ENCODE peak calls at places on chromosome 15, in four cellular contexts. One of them, this sample, is unnamed.

GRCh38 chr15:39511915-39512260 is 69.0 kb upstream of the THBS1 start:
- DNase-seq in Right ventricle myocardium superior: no peak
- DNase-seq in endodermal cell: no peak
- DNase-seq in HTR-8/SVneo: peak
- DNase-seq in this sample: no peak

GRCh38 chr15:70867911-70868467 is 14.0 kb upstream of the LARP6 start:
- DNase-seq in endodermal cell: no peak
- DNase-seq in Right ventricle myocardium superior: peak
- DNase-seq in HTR-8/SVneo: peak
- DNase-seq in this sample: no peak

GRCh38 chr15:72207576-72208085 is 10.0 kb upstream of the GRAMD2A start:
- DNase-seq in endodermal cell: no peak
- DNase-seq in HTR-8/SVneo: no peak
- DNase-seq in Right ventricle myocardium superior: no peak
- DNase-seq in this sample: no peak

GRCh38 chr15:65309882-65310418 is 5.5 kb downstream of the RNU5B-1 start:
- DNase-seq in endodermal cell: no peak
- DNase-seq in HTR-8/SVneo: no peak
- DNase-seq in Right ventricle myocardium superior: peak
- DNase-seq in this sample: no peak

GRCh38 chr15:56805466-56806146 is 72.3 kb upstream of the ZNF280D start:
- DNase-seq in Right ventricle myocardium superior: no peak
- DNase-seq in HTR-8/SVneo: peak
- DNase-seq in endodermal cell: peak
- DNase-seq in this sample: no peak

GRCh38 chr15:101258238-101259144 is 6.6 kb upstream of the CHSY1 start:
- DNase-seq in HTR-8/SVneo: peak
- DNase-seq in endodermal cell: peak
- DNase-seq in Right ventricle myocardium superior: peak
- DNase-seq in this sample: no peak

GRCh38 chr15:25691544-25692430 is 171.3 kb downstream of the ATP10A start:
- DNase-seq in endodermal cell: peak
- DNase-seq in Right ventricle myocardium superior: no peak
- DNase-seq in HTR-8/SVneo: no peak
- DNase-seq in this sample: no peak

GRCh38 chr15:82804575-82804949 is 1.3 kb downstream of the FSD2 start:
- DNase-seq in endodermal cell: no peak
- DNase-seq in HTR-8/SVneo: no peak
- DNase-seq in Right ventricle myocardium superior: no peak
- DNase-seq in this sample: no peak

GRCh38 chr15:95138604-95139270 is 907.4 kb downstream of the MCTP2 start:
- DNase-seq in Right ventricle myocardium superior: no peak
- DNase-seq in HTR-8/SVneo: no peak
- DNase-seq in endodermal cell: no peak
- DNase-seq in this sample: no peak

GRCh38 chr15:28101201-28101600 is 2.1 kb upstream of the OCA2 start:
- DNase-seq in HTR-8/SVneo: no peak
- DNase-seq in Right ventricle myocardium superior: no peak
- DNase-seq in endodermal cell: peak
- DNase-seq in this sample: no peak

GRCh38 chr15:38266247-38266996 is 13.8 kb downstream of the SPRED1 start:
- DNase-seq in Right ventricle myocardium superior: no peak
- DNase-seq in HTR-8/SVneo: no peak
- DNase-seq in endodermal cell: no peak
- DNase-seq in this sample: no peak

GRCh38 chr15:28118531-28118930 is 19.4 kb upstream of the OCA2 start:
- DNase-seq in endodermal cell: no peak
- DNase-seq in HTR-8/SVneo: no peak
- DNase-seq in Right ventricle myocardium superior: no peak
- DNase-seq in this sample: no peak

GRCh38 chr15:100032358-100033080 is 299.3 kb upstream of the LYSMD4 start:
- DNase-seq in HTR-8/SVneo: no peak
- DNase-seq in endodermal cell: peak
- DNase-seq in Right ventricle myocardium superior: no peak
- DNase-seq in this sample: no peak

GRCh38 chr15:63554337-63554927 is 42.8 kb upstream of the FBXL22 start:
- DNase-seq in endodermal cell: no peak
- DNase-seq in HTR-8/SVneo: no peak
- DNase-seq in Right ventricle myocardium superior: no peak
- DNase-seq in this sample: no peak

GRCh38 chr15:41169784-41170183 is 53.7 kb upstream of the INO80 start:
- DNase-seq in endodermal cell: peak
- DNase-seq in Right ventricle myocardium superior: no peak
- DNase-seq in HTR-8/SVneo: no peak
- DNase-seq in this sample: no peak

GRCh38 chr15:28901587-28901980 is 15.8 kb downstream of the APBA2 start:
- DNase-seq in endodermal cell: no peak
- DNase-seq in Right ventricle myocardium superior: no peak
- DNase-seq in HTR-8/SVneo: no peak
- DNase-seq in this sample: no peak

GRCh38 chr15:50353999-50354837 is 780 bp downstream of the GABPB1 start:
- DNase-seq in HTR-8/SVneo: peak
- DNase-seq in Right ventricle myocardium superior: peak
- DNase-seq in endodermal cell: peak
- DNase-seq in this sample: no peak

GRCh38 chr15:41161336-41161735 is 45.3 kb upstream of the INO80 start:
- DNase-seq in HTR-8/SVneo: no peak
- DNase-seq in Right ventricle myocardium superior: no peak
- DNase-seq in endodermal cell: no peak
- DNase-seq in this sample: no peak

GRCh38 chr15:38021259-38021658 is 86.8 kb downstream of the TMCO5A start:
- DNase-seq in endodermal cell: no peak
- DNase-seq in HTR-8/SVneo: no peak
- DNase-seq in Right ventricle myocardium superior: no peak
- DNase-seq in this sample: no peak

GRCh38 chr15:96716100-96716499 is 385.6 kb downstream of the NR2F2 start:
- DNase-seq in HTR-8/SVneo: no peak
- DNase-seq in Right ventricle myocardium superior: no peak
- DNase-seq in endodermal cell: no peak
- DNase-seq in this sample: no peak

GRCh38 chr15:47003568-47003967 is 713.7 kb upstream of the SEMA6D start:
- DNase-seq in Right ventricle myocardium superior: no peak
- DNase-seq in endodermal cell: no peak
- DNase-seq in HTR-8/SVneo: no peak
- DNase-seq in this sample: no peak

GRCh38 chr15:63250312-63250965 is 27.0 kb upstream of the APH1B start:
- DNase-seq in HTR-8/SVneo: peak
- DNase-seq in endodermal cell: no peak
- DNase-seq in Right ventricle myocardium superior: no peak
- DNase-seq in this sample: no peak

GRCh38 chr15:47432831-47433230 is 284.5 kb upstream of the SEMA6D start:
- DNase-seq in endodermal cell: no peak
- DNase-seq in Right ventricle myocardium superior: no peak
- DNase-seq in HTR-8/SVneo: no peak
- DNase-seq in this sample: no peak

GRCh38 chr15:35933531-35933930 is 387.6 kb upstream of the DPH6 start:
- DNase-seq in endodermal cell: no peak
- DNase-seq in Right ventricle myocardium superior: no peak
- DNase-seq in HTR-8/SVneo: no peak
- DNase-seq in this sample: no peak

GRCh38 chr15:63255485-63255990 is 21.9 kb upstream of the APH1B start:
- DNase-seq in HTR-8/SVneo: no peak
- DNase-seq in Right ventricle myocardium superior: no peak
- DNase-seq in endodermal cell: peak
- DNase-seq in this sample: no peak

GRCh38 chr15:99326235-99326634 is 75.0 kb downstream of the LRRC28 start:
- DNase-seq in HTR-8/SVneo: no peak
- DNase-seq in endodermal cell: no peak
- DNase-seq in Right ventricle myocardium superior: no peak
- DNase-seq in this sample: no peak

GRCh38 chr15:30905821-30906220 is 2.1 kb downstream of the FAN1 start:
- DNase-seq in HTR-8/SVneo: no peak
- DNase-seq in Right ventricle myocardium superior: no peak
- DNase-seq in endodermal cell: no peak
- DNase-seq in this sample: no peak

GRCh38 chr15:44883219-44883900 is 73.1 kb upstream of the TERB2 start:
- DNase-seq in HTR-8/SVneo: no peak
- DNase-seq in endodermal cell: no peak
- DNase-seq in Right ventricle myocardium superior: no peak
- DNase-seq in this sample: no peak

GRCh38 chr15:92979011-92979701 is 79.0 kb downstream of the CHD2 start:
- DNase-seq in Right ventricle myocardium superior: no peak
- DNase-seq in HTR-8/SVneo: no peak
- DNase-seq in endodermal cell: no peak
- DNase-seq in this sample: no peak

GRCh38 chr15:72998226-72998625 is 54.0 kb upstream of the NEO1 start:
- DNase-seq in Right ventricle myocardium superior: no peak
- DNase-seq in endodermal cell: no peak
- DNase-seq in HTR-8/SVneo: no peak
- DNase-seq in this sample: no peak

This sample was measured in cerebellar nuclear complex.